ENCODE peak calls at places on chromosomes 13 and 19, in seven cellular contexts. L, U, E, O, J, S and F are unnamed samples.

GRCh38 chr19:10516671-10517286 is 468 bp downstream of the S1PR5 start:
- DNase-seq in E (no peak), O (no peak), S (no peak), J (no peak), L (no peak), U (no peak), F (no peak)

GRCh38 chr13:111033172-111034133 is 81.7 kb upstream of the ARHGEF7 start:
- DNase-seq in J (no peak), L (no peak), S (no peak), E (no peak), O (no peak), U (peak), F (peak)

GRCh38 chr13:110233181-110233641 is 73.7 kb downstream of the COL4A1 start:
- DNase-seq in S (peak), E (no peak), L (peak), J (peak), U (peak), O (no peak), F (no peak)

GRCh38 chr13:39777527-39778061 is 122.1 kb downstream of the COG6 start:
- DNase-seq in L (no peak), S (peak), J (no peak), E (no peak), O (no peak), U (peak), F (no peak)

GRCh38 chr13:114194853-114195252 is 15.8 kb downstream of the CFAP97D2 start:
- DNase-seq in O (no peak), L (no peak), J (no peak), E (peak), S (no peak), U (no peak), F (no peak)

GRCh38 chr19:15180451-15181390 is 20.1 kb downstream of the NOTCH3 start:
- DNase-seq in J (peak), O (no peak), U (no peak), S (no peak), E (peak), L (no peak), F (peak)

GRCh38 chr19:13797870-13798269 is 2.6 kb downstream of the ZSWIM4 start:
- DNase-seq in J (peak), L (no peak), U (peak), E (no peak), S (peak), O (no peak), F (no peak)

GRCh38 chr13:113884821-113885220 is 20.9 kb upstream of the GAS6 start:
- DNase-seq in O (no peak), U (no peak), L (no peak), J (no peak), E (no peak), S (no peak), F (no peak)

GRCh38 chr13:100694722-100695644 is 20.4 kb upstream of the TMTC4 start:
- DNase-seq in O (no peak), E (no peak), L (no peak), U (peak), S (peak), J (peak), F (peak)

GRCh38 chr13:75907044-75907443 is 270.9 kb downstream of the LMO7 start:
- DNase-seq in S (no peak), J (no peak), E (no peak), L (no peak), U (no peak), O (no peak), F (no peak)

GRCh38 chr13:74424455-74424854 is 290.3 kb upstream of the KLF12 start:
- DNase-seq in O (no peak), S (no peak), E (no peak), L (no peak), U (no peak), J (no peak), F (no peak)

GRCh38 chr13:112255550-112256120 is 120.5 kb upstream of the SPACA7 start:
- DNase-seq in O (no peak), J (peak), E (peak), U (no peak), L (no peak), S (no peak), F (no peak)

GRCh38 chr19:47239610-47240296 is 8.8 kb upstream of the BBC3 start:
- DNase-seq in L (peak), U (no peak), E (peak), O (no peak), J (peak), S (no peak), F (peak)

GRCh38 chr19:46413262-46414031 is at the start of gene CCDC8:
- DNase-seq in E (peak), U (peak), L (peak), J (peak), S (peak), O (no peak), F (peak)

GRCh38 chr13:114259374-114259773 is 22.0 kb upstream of the UPF3A start:
- DNase-seq in S (no peak), O (no peak), E (no peak), L (no peak), U (no peak), J (no peak), F (no peak)

GRCh38 chr19:7418575-7418974 is 69.8 kb downstream of the ARHGEF18 start:
- DNase-seq in S (no peak), U (no peak), J (no peak), E (no peak), O (no peak), L (no peak), F (no peak)

GRCh38 chr13:88656751-88657150 is 985.6 kb downstream of the SLITRK5 start:
- DNase-seq in U (no peak), O (no peak), J (no peak), E (no peak), L (no peak), S (no peak), F (no peak)

GRCh38 chr19:39390460-39390758 is 497 bp downstream of the PAF1 start:
- DNase-seq in L (no peak), E (no peak), U (no peak), S (no peak), J (peak), O (no peak), F (no peak)

GRCh38 chr13:27126877-27127276 is 44.7 kb downstream of the USP12 start:
- DNase-seq in L (no peak), E (no peak), S (no peak), O (no peak), J (no peak), U (no peak), F (no peak)

GRCh38 chr13:91537376-91537775 is 139.0 kb downstream of the GPC5 start:
- DNase-seq in S (no peak), E (no peak), J (no peak), U (no peak), O (no peak), L (no peak), F (no peak)
- H3K4me3 ChIP-seq in S (no peak), E (no peak), J (no peak), U (no peak), O (no peak), L (no peak), F (no peak)

GRCh38 chr19:41323023-41323422 is 13.1 kb downstream of the CCDC97 start:
- DNase-seq in S (peak), E (no peak), J (peak), L (no peak), O (no peak), U (peak), F (no peak)
- H3K4me3 ChIP-seq in S (peak), E (no peak), J (no peak), L (no peak), O (no peak), U (no peak), F (no peak)

GRCh38 chr19:54608792-54609191 is 15.4 kb downstream of the LILRA1 start:
- DNase-seq in U (no peak), O (no peak), S (no peak), E (no peak), L (no peak), J (no peak), F (no peak)
- H3K4me3 ChIP-seq in U (no peak), O (no peak), S (no peak), E (no peak), L (no peak), J (no peak), F (no peak)

DNA sequence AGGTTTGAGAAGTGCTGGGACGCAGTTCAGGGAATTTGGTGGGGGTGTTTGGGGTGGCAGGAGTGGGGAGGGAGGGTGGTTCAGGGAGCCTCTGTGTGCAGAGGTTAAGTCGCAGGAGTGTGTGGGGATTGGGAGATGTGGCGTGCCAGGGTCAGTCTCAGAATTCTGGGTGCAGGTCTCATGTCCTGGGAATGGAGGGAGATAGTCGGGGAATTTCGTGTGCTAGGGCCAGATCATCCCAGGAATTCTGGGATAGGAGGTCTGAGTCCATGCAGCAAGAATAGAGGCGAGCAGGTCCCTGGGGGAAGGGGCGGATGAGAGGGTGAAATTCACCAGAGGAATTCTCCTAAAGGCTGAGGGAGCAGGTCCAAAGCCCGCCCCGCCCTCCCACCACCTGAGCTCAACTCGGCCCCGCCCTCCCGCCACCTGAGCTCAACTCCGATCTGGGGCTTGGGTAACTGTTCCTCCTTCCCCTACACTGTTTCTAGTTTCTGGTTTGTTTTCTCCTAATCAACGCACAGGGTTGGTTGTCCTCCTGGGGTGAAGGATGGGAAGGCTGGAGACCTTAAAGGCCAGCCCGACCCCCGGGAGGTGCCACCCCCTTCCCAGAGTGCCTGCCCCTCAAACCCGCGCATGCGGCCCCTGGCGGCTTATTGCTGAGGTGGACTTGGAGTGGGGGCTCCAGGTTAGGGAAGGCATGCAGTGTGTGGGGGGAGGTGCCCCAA is 15.2 kb downstream of the KCNC3 start:
- DNase-seq in E (peak), L (no peak), S (no peak), J (no peak), U (no peak), O (no peak), F (peak)
- H3K4me3 ChIP-seq in E (no peak), L (no peak), S (no peak), J (no peak), U (no peak), O (no peak), F (peak)

DNA sequence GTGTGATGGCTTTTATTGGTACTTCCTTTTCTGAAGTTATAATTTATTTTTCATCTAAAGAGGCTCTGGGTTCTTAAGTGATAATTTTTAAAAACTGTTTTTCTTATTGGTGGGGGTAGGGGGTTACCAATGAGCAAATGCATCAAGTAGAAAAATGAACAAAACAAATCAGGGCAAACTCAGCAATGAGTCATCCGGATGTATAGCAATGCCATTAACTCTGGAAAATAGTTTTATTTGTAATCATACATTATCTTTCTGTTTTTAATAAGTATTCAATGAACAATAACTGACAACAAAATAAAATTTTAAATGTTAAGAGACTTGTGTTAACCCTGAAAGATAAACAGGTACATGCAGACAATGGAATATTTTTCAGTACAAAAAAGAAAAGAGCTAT is 67.6 kb downstream of the UFM1 start:
- DNase-seq in O (no peak), E (no peak), U (no peak), J (no peak), L (no peak), S (no peak), F (no peak)
- H3K4me3 ChIP-seq in O (no peak), E (no peak), U (no peak), J (no peak), L (no peak), S (no peak), F (no peak)

DNA sequence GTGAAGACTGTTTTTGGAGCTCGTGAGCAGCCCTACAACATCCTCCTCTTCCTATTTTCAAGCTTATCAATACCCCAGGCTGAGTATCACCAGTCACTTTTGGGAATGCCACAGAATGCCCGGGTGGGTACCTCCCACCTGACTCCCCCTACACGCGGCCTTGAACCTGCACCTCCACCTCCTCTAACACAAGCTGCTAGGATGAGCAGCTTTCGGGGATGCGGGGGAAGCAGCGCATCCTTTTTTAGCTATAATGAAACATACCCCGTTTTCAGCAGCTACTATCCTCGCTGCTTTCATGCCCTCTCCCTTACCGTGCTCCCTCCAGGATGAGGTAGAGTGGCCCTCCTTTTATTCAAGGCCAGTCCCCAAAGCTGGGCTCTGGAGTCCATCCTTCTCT is 55.4 kb downstream of the STK24 start:
- DNase-seq in E (no peak), J (no peak), L (no peak), U (no peak), S (no peak), O (no peak), F (no peak)
- H3K4me3 ChIP-seq in E (no peak), J (no peak), L (no peak), U (no peak), S (no peak), O (no peak), F (no peak)

GRCh38 chr13:33322965-33323668 is 37.6 kb upstream of the STARD13 start:
- DNase-seq in U (no peak), E (no peak), L (no peak), J (no peak), O (no peak), S (no peak), F (no peak)
- H3K4me3 ChIP-seq in U (peak), E (no peak), L (peak), J (no peak), O (no peak), S (no peak), F (no peak)

GRCh38 chr19:43779820-43780219 is 953 bp downstream of the KCNN4 start:
- DNase-seq in E (no peak), S (no peak), L (no peak), J (no peak), O (no peak), U (no peak), F (peak)
- H3K4me3 ChIP-seq in E (no peak), S (peak), L (peak), J (no peak), O (no peak), U (no peak), F (no peak)